ENCODE peak calls at places on chromosome 3, in eight cellular contexts. X, D, S, C, R, W, K and F are unnamed samples.

GRCh38 chr3:10553586-10554235 is 48.3 kb upstream of the ATP2B2 start:
- DNase-seq in X (no peak), D (no peak), S (no peak), C (no peak), R (no peak), W (no peak), K (no peak), F (no peak)

GRCh38 chr3:124410471-124410870 is 319.8 kb upstream of the UMPS start:
- DNase-seq in X (no peak), D (no peak), S (no peak), C (no peak), R (no peak), W (no peak), K (no peak), F (no peak)

GRCh38 chr3:129502641-129503386 is 25.6 kb upstream of the RHO start:
- DNase-seq in X (no peak), D (no peak), S (no peak), C (no peak), R (no peak), W (no peak), K (peak), F (no peak)

GRCh38 chr3:115713247-115713646 is 89.9 kb downstream of the GAP43 start:
- DNase-seq in X (no peak), D (no peak), S (no peak), C (no peak), R (no peak), W (no peak), K (no peak), F (no peak)

GRCh38 chr3:14765576-14766427 is 53.0 kb upstream of the FGD5 start:
- DNase-seq in X (no peak), D (no peak), S (no peak), C (no peak), R (no peak), W (no peak), K (no peak), F (no peak)

GRCh38 chr3:10334461-10334860 is 13.5 kb upstream of the SEC13 start:
- DNase-seq in X (no peak), D (no peak), S (peak), C (no peak), R (no peak), W (peak), K (no peak), F (no peak)

GRCh38 chr3:27105904-27106303 is 263.3 kb downstream of the NEK10 start:
- DNase-seq in X (no peak), D (no peak), S (no peak), C (no peak), R (no peak), W (peak), K (no peak), F (no peak)

GRCh38 chr3:120661963-120662347 is 20.1 kb downstream of the HGD start:
- DNase-seq in X (no peak), D (no peak), S (no peak), C (no peak), R (no peak), W (no peak), K (no peak), F (no peak)

GRCh38 chr3:100256724-100257123 is 4.1 kb upstream of the TBC1D23 start:
- DNase-seq in X (no peak), D (peak), S (peak), C (no peak), R (no peak), W (no peak), K (no peak), F (no peak)